ENCODE peak calls at places on chromosome X, in six cellular contexts. W is GM23338, P is psoas muscle, X is hepatocyte, K is A673, M is astrocyte. Y is an unnamed sample.
A peak's percentile ranks its signal among the peaks of the same experiment; 100 is the strongest.

GRCh38 chrX:108163333-108164082 is 71.9 kb downstream of the ATG4A start:
- DNase-seq in W (no peak), P (no peak), X (no peak), K (no peak), M (no peak), Y (no peak)

GRCh38 chrX:2967998-2968909 is 38.1 kb upstream of the ARSH start:
- DNase-seq in W (peak; percentile 5), P (no peak), X (no peak), K (peak; percentile 51), M (peak; percentile 70), Y (no peak)

GRCh38 chrX:32185160-32185559 is 1026.2 kb downstream of the DMD start:
- DNase-seq in W (no peak), P (no peak), X (no peak), K (no peak), M (no peak), Y (no peak)

GRCh38 chrX:82813671-82814078 is 694.4 kb upstream of the POU3F4 start:
- DNase-seq in W (no peak), P (no peak), X (peak; percentile 48), K (no peak), M (peak; percentile 87), Y (peak; percentile 6)

GRCh38 chrX:140064993-140065392 is 99.7 kb upstream of the CXorf66 start:
- DNase-seq in W (no peak), P (no peak), X (no peak), K (no peak), M (no peak), Y (no peak)

GRCh38 chrX:12709047-12709446 is 82.2 kb upstream of the PRPS2 start:
- DNase-seq in W (no peak), P (no peak), X (peak; percentile 40), K (peak; percentile 22), M (no peak), Y (no peak)

GRCh38 chrX:129772796-129773431 is 6.8 kb upstream of the SASH3 start:
- DNase-seq in W (peak; percentile 32), P (peak; percentile 53), X (no peak), K (no peak), M (no peak), Y (no peak)

GRCh38 chrX:50456712-50457484 is 13.7 kb downstream of the DGKK start:
- DNase-seq in W (no peak), P (no peak), X (no peak), K (peak; percentile 10), M (no peak), Y (no peak)

GRCh38 chrX:30572678-30573077 is 4.9 kb downstream of the TASL start:
- DNase-seq in W (no peak), P (no peak), X (no peak), K (no peak), M (no peak), Y (no peak)

GRCh38 chrX:25019707-25020390 is 4.1 kb upstream of the ARX start:
- DNase-seq in W (no peak), P (no peak), X (no peak), K (no peak), M (no peak), Y (peak; percentile 76)

GRCh38 chrX:110317079-110317819 is 636 bp downstream of the AMMECR1 start:
- DNase-seq in W (peak; percentile 29), P (peak; percentile 14), X (peak; percentile 29), K (peak; percentile 4), M (no peak), Y (peak; percentile 45)

DNA sequence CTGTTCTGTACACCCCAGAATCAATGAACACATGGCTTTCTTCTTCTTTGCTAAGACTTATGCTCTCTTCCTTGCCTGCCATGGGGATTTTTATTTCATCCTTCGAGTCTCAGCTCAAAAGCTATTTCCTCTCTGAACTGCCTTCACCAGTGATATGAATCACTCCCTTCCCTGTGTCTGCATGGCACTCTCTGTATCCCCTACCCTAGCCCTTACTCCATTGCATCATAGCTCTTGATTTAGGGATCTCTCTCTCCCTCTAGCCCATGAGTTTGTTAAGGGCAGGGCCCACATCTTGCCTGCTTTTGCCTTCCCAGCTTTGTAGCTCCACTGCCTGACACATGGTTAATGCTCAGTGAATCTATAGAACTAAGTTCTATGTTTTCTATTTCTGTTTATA is 34.9 kb downstream of the DOCK11 start:
- DNase-seq in W (no peak), P (no peak), X (no peak), K (no peak), M (peak; percentile 21), Y (no peak)
- H3K4me1 ChIP-seq in W (peaks cover 23% of the 10 kb centered on the region), P (no peaks in the 10 kb centered on the region), X (no peaks in the 10 kb centered on the region), K (no peaks in the 10 kb centered on the region), M (no peaks in the 10 kb centered on the region), Y (peaks cover 22% of the 10 kb centered on the region)

DNA sequence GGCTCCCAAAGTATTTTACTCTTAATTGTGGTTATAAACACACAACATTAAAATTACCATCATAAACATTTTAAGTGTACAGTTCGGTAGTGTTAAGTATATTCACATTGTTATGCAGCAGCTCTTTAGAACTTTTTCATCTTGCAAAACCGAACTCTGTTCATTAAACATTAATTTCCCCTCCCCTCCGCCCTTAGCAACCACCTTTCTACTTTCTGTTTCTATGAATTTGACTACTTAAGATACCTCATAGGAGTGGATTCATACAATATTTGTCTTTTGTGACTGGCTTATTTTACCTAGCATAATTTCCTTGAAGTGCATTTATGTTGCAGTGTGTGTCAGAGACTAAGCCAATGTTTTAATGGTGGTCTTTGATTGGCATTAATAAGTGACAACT is 32.6 kb downstream of the IL13RA1 start:
- DNase-seq in W (no peak), P (no peak), X (no peak), K (no peak), M (no peak), Y (no peak)
- H3K4me1 ChIP-seq in W (peaks cover 7% of the 10 kb centered on the region), P (peaks cover 12% of the 10 kb centered on the region), X (no peaks in the 10 kb centered on the region), K (no peaks in the 10 kb centered on the region), M (no peaks in the 10 kb centered on the region), Y (peaks cover 2% of the 10 kb centered on the region)

GRCh38 chrX:20421697-20422096 is 155.0 kb upstream of the RPS6KA3 start:
- DNase-seq in W (no peak), P (no peak), X (no peak), K (no peak), M (no peak), Y (no peak)
- H3K4me1 ChIP-seq in W (no peaks in the 10 kb centered on the region), P (no peaks in the 10 kb centered on the region), X (no peaks in the 10 kb centered on the region), K (peaks cover 7% of the 10 kb centered on the region), M (no peaks in the 10 kb centered on the region), Y (no peaks in the 10 kb centered on the region)

GRCh38 chrX:703466-704210 is 73.0 kb downstream of the SHOX start:
- DNase-seq in W (no peak), P (no peak), X (no peak), K (no peak), M (no peak), Y (no peak)
- H3K4me1 ChIP-seq in W (no peaks in the 10 kb centered on the region), P (no peaks in the 10 kb centered on the region), X (no peaks in the 10 kb centered on the region), K (no peaks in the 10 kb centered on the region), M (no peaks in the 10 kb centered on the region), Y (no peaks in the 10 kb centered on the region)

GRCh38 chrX:136666088-136666487 is 18.1 kb downstream of the CD40LG start:
- DNase-seq in W (no peak), P (no peak), X (no peak), K (no peak), M (no peak), Y (no peak)

GRCh38 chrX:136665258-136665900 is 17.4 kb downstream of the CD40LG start:
- DNase-seq in W (no peak), P (no peak), X (no peak), K (no peak), M (no peak), Y (no peak)

GRCh38 chrX:136671006-136671610 is 23.1 kb downstream of the CD40LG start:
- DNase-seq in W (no peak), P (no peak), X (no peak), K (no peak), M (no peak), Y (no peak)

GRCh38 chrX:136662976-136663375 is 15.0 kb downstream of the CD40LG start:
- DNase-seq in W (no peak), P (no peak), X (no peak), K (no peak), M (no peak), Y (no peak)

GRCh38 chrX:136667446-136668168 is 19.6 kb downstream of the CD40LG start:
- DNase-seq in W (no peak), P (no peak), X (no peak), K (no peak), M (no peak), Y (no peak)
- H3K4me1 ChIP-seq in W (no peaks in the 10 kb centered on the region), P (no peaks in the 10 kb centered on the region), X (no peaks in the 10 kb centered on the region), K (no peaks in the 10 kb centered on the region), M (no peaks in the 10 kb centered on the region), Y (no peaks in the 10 kb centered on the region)

DNA sequence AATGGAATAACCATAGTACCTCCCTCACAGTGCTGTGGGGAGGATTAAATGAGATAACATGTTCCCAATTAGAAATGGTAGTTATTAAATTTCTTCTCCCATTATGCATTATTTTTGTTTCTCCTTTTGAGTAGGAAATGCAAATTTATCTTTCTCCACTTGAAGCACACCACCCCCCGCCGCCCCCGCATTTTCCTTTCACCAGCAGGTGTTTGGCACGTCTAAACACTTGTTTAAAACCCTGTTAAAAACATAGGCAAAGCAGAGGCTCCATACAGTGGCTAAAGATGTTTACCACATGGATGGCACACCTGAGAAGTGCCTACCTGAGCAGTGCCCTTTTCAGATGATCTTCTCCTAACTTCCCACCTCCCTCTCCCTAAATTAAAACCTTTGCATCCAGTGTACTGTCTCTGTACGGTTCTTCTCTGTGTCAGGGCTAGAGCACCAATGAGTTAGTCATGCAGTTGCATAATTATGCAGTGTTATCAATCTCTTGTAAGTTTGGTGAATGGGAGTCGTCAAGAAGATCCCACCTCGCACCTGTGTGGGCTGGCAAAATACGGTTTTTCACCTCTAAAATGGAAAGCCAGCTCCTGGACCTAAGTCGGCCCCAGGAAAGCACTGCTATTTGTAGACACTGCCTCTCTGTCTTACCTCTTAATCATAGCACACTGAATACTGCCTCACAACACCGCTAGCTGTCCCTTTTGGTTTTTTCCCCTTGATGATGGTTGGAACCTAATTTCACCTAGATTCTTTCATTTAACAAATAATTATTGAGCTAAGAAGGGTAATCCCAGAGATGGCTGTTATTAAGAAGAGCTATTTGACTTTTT is 122.0 kb downstream of the CT47B1 start:
- DNase-seq in W (no peak), P (no peak), X (no peak), K (no peak), M (no peak), Y (no peak)
- H3K4me1 ChIP-seq in W (no peaks in the 10 kb centered on the region), P (no peaks in the 10 kb centered on the region), X (peaks cover 4% of the 10 kb centered on the region), K (no peaks in the 10 kb centered on the region), M (no peaks in the 10 kb centered on the region), Y (peaks cover 7% of the 10 kb centered on the region)

GRCh38 chrX:39894626-39895025 is 203.1 kb downstream of the BCOR start:
- DNase-seq in W (no peak), P (no peak), X (peak; percentile 39), K (peak; percentile 55), M (no peak), Y (no peak)
- H3K4me1 ChIP-seq in W (no peaks in the 10 kb centered on the region), P (peaks cover 4% of the 10 kb centered on the region), X (peaks cover 31% of the 10 kb centered on the region), K (peaks cover 34% of the 10 kb centered on the region), M (peaks cover 32% of the 10 kb centered on the region), Y (no peaks in the 10 kb centered on the region)

DNA sequence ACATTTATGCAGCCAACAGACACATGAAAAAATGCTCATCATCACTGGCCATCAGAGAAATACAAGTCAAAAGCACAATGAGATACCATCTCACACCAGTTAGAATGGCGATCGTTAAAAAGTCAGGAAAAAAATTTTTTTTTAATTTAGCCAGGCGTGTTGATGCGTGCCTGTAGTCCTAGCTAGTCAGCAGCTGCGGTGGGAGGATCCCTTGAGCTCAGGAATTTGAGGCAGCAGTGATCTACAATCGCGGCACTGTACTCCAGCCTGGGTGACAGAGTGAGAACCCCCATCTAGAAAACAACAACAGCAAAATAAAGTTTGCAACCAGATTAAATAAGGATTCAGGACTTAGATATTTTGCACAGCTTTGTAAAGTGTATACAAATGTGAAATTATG is 65.7 kb upstream of the ALG13 start:
- DNase-seq in W (peak; percentile 4), P (no peak), X (no peak), K (no peak), M (no peak), Y (no peak)
- H3K4me1 ChIP-seq in W (no peaks in the 10 kb centered on the region), P (no peaks in the 10 kb centered on the region), X (no peaks in the 10 kb centered on the region), K (no peaks in the 10 kb centered on the region), M (no peaks in the 10 kb centered on the region), Y (no peaks in the 10 kb centered on the region)

Y was measured in HAP-1.